ENCODE peak calls at places on chromosomes 5 and 9, in nine cellular contexts. One of them, this sample, is unnamed.

GRCh38 chr9:109966643-109967368 is 186.8 kb downstream of the PALM2AKAP2 start:
- DNase-seq in HCT116: no peak
- DNase-seq in ovary: no peak
- DNase-seq in stimulated activated naive CD4-positive, alpha-beta T cell: no peak
- DNase-seq in neural crest cell: no peak
- DNase-seq in GM03348: no peak
- DNase-seq in EL: no peak
- DNase-seq in lower leg skin: no peak
- DNase-seq in germinal center: peak
- DNase-seq in this sample: peak

GRCh38 chr5:35134278-35135030 is 86.7 kb upstream of the AGXT2 start:
- DNase-seq in HCT116: no peak
- DNase-seq in ovary: no peak
- DNase-seq in stimulated activated naive CD4-positive, alpha-beta T cell: no peak
- DNase-seq in neural crest cell: no peak
- DNase-seq in GM03348: no peak
- DNase-seq in EL: no peak
- DNase-seq in lower leg skin: no peak
- DNase-seq in germinal center: no peak
- DNase-seq in this sample: no peak

GRCh38 chr5:43336159-43336558 is 22.9 kb upstream of the HMGCS1 start:
- DNase-seq in HCT116: peak
- DNase-seq in ovary: no peak
- DNase-seq in stimulated activated naive CD4-positive, alpha-beta T cell: no peak
- DNase-seq in neural crest cell: no peak
- DNase-seq in GM03348: no peak
- DNase-seq in EL: no peak
- DNase-seq in lower leg skin: no peak
- DNase-seq in germinal center: no peak
- DNase-seq in this sample: no peak

GRCh38 chr9:125805057-125805456 is 57.9 kb downstream of the PBX3 start:
- DNase-seq in HCT116: no peak
- DNase-seq in ovary: no peak
- DNase-seq in stimulated activated naive CD4-positive, alpha-beta T cell: no peak
- DNase-seq in neural crest cell: no peak
- DNase-seq in GM03348: peak
- DNase-seq in EL: peak
- DNase-seq in lower leg skin: no peak
- DNase-seq in germinal center: no peak
- DNase-seq in this sample: no peak

GRCh38 chr5:134561871-134562296 is 36.4 kb downstream of the JADE2 start:
- DNase-seq in HCT116: peak
- DNase-seq in ovary: no peak
- DNase-seq in stimulated activated naive CD4-positive, alpha-beta T cell: no peak
- DNase-seq in neural crest cell: peak
- DNase-seq in GM03348: peak
- DNase-seq in EL: peak
- DNase-seq in lower leg skin: no peak
- DNase-seq in germinal center: no peak
- DNase-seq in this sample: no peak

GRCh38 chr9:113805753-113806152 is 70.4 kb upstream of the ZNF618 start:
- DNase-seq in HCT116: no peak
- DNase-seq in ovary: no peak
- DNase-seq in stimulated activated naive CD4-positive, alpha-beta T cell: no peak
- DNase-seq in neural crest cell: no peak
- DNase-seq in GM03348: no peak
- DNase-seq in EL: no peak
- DNase-seq in lower leg skin: no peak
- DNase-seq in germinal center: no peak
- DNase-seq in this sample: no peak

GRCh38 chr9:136171009-136171800 is 33.7 kb downstream of the LHX3 start:
- DNase-seq in HCT116: no peak
- DNase-seq in ovary: no peak
- DNase-seq in stimulated activated naive CD4-positive, alpha-beta T cell: no peak
- DNase-seq in neural crest cell: no peak
- DNase-seq in GM03348: no peak
- DNase-seq in EL: no peak
- DNase-seq in lower leg skin: no peak
- DNase-seq in germinal center: no peak
- DNase-seq in this sample: no peak

GRCh38 chr5:179192891-179193470 is 132.8 kb downstream of the ZNF354C start:
- DNase-seq in HCT116: no peak
- DNase-seq in ovary: no peak
- DNase-seq in stimulated activated naive CD4-positive, alpha-beta T cell: no peak
- DNase-seq in neural crest cell: no peak
- DNase-seq in GM03348: no peak
- DNase-seq in EL: no peak
- DNase-seq in lower leg skin: no peak
- DNase-seq in germinal center: no peak
- DNase-seq in this sample: no peak

GRCh38 chr5:32531885-32532520 is 53.4 kb upstream of the SUB1 start:
- DNase-seq in HCT116: no peak
- DNase-seq in ovary: no peak
- DNase-seq in stimulated activated naive CD4-positive, alpha-beta T cell: peak
- DNase-seq in neural crest cell: no peak
- DNase-seq in GM03348: no peak
- DNase-seq in EL: peak
- DNase-seq in lower leg skin: no peak
- DNase-seq in germinal center: no peak
- DNase-seq in this sample: peak

GRCh38 chr5:77670526-77670925 is 32.0 kb upstream of the OTP start:
- DNase-seq in HCT116: no peak
- DNase-seq in ovary: no peak
- DNase-seq in stimulated activated naive CD4-positive, alpha-beta T cell: no peak
- DNase-seq in neural crest cell: no peak
- DNase-seq in GM03348: no peak
- DNase-seq in EL: no peak
- DNase-seq in lower leg skin: no peak
- DNase-seq in germinal center: no peak
- DNase-seq in this sample: no peak

GRCh38 chr9:85723220-85723619 is 18.5 kb downstream of the AGTPBP1 start:
- DNase-seq in HCT116: no peak
- DNase-seq in ovary: no peak
- DNase-seq in stimulated activated naive CD4-positive, alpha-beta T cell: peak
- DNase-seq in neural crest cell: peak
- DNase-seq in GM03348: no peak
- DNase-seq in EL: no peak
- DNase-seq in lower leg skin: no peak
- DNase-seq in germinal center: no peak
- DNase-seq in this sample: no peak

GRCh38 chr9:131045300-131046092 is 36.5 kb downstream of the LAMC3 start:
- DNase-seq in HCT116: no peak
- DNase-seq in ovary: no peak
- DNase-seq in stimulated activated naive CD4-positive, alpha-beta T cell: peak
- DNase-seq in neural crest cell: no peak
- DNase-seq in GM03348: peak
- DNase-seq in EL: peak
- DNase-seq in lower leg skin: no peak
- DNase-seq in germinal center: no peak
- DNase-seq in this sample: no peak

GRCh38 chr5:52580921-52581320 is 206.8 kb upstream of the ITGA1 start:
- DNase-seq in HCT116: no peak
- DNase-seq in ovary: no peak
- DNase-seq in stimulated activated naive CD4-positive, alpha-beta T cell: no peak
- DNase-seq in neural crest cell: no peak
- DNase-seq in GM03348: no peak
- DNase-seq in EL: peak
- DNase-seq in lower leg skin: no peak
- DNase-seq in germinal center: no peak
- DNase-seq in this sample: no peak

GRCh38 chr5:34005211-34005610 is 2.6 kb downstream of the AMACR start:
- DNase-seq in HCT116: no peak
- DNase-seq in ovary: no peak
- DNase-seq in stimulated activated naive CD4-positive, alpha-beta T cell: no peak
- DNase-seq in neural crest cell: no peak
- DNase-seq in GM03348: no peak
- DNase-seq in EL: peak
- DNase-seq in lower leg skin: no peak
- DNase-seq in germinal center: no peak
- DNase-seq in this sample: no peak

GRCh38 chr5:122151640-122152039 is 22.3 kb downstream of the ZNF474 start:
- DNase-seq in HCT116: no peak
- DNase-seq in ovary: no peak
- DNase-seq in stimulated activated naive CD4-positive, alpha-beta T cell: no peak
- DNase-seq in neural crest cell: no peak
- DNase-seq in GM03348: peak
- DNase-seq in EL: peak
- DNase-seq in lower leg skin: no peak
- DNase-seq in germinal center: no peak
- DNase-seq in this sample: no peak

GRCh38 chr5:74648835-74649286 is 8.3 kb upstream of the ENC1 start:
- DNase-seq in HCT116: no peak
- DNase-seq in ovary: peak
- DNase-seq in stimulated activated naive CD4-positive, alpha-beta T cell: peak
- DNase-seq in neural crest cell: no peak
- DNase-seq in GM03348: peak
- DNase-seq in EL: peak
- DNase-seq in lower leg skin: no peak
- DNase-seq in germinal center: peak
- DNase-seq in this sample: no peak

GRCh38 chr5:76294573-76294972 is 108.5 kb upstream of the IQGAP2 start:
- DNase-seq in HCT116: no peak
- DNase-seq in ovary: no peak
- DNase-seq in stimulated activated naive CD4-positive, alpha-beta T cell: no peak
- DNase-seq in neural crest cell: no peak
- DNase-seq in GM03348: no peak
- DNase-seq in EL: no peak
- DNase-seq in lower leg skin: no peak
- DNase-seq in germinal center: no peak
- DNase-seq in this sample: no peak

GRCh38 chr5:139689631-139690384 is 41.7 kb downstream of the CXXC5 start:
- DNase-seq in HCT116: no peak
- DNase-seq in ovary: no peak
- DNase-seq in stimulated activated naive CD4-positive, alpha-beta T cell: no peak
- DNase-seq in neural crest cell: no peak
- DNase-seq in GM03348: no peak
- DNase-seq in EL: peak
- DNase-seq in lower leg skin: no peak
- DNase-seq in germinal center: peak
- DNase-seq in this sample: peak

GRCh38 chr9:98541684-98542230 is 167.0 kb downstream of the GABBR2 start:
- DNase-seq in HCT116: no peak
- DNase-seq in ovary: no peak
- DNase-seq in stimulated activated naive CD4-positive, alpha-beta T cell: no peak
- DNase-seq in neural crest cell: no peak
- DNase-seq in GM03348: no peak
- DNase-seq in EL: no peak
- DNase-seq in lower leg skin: no peak
- DNase-seq in germinal center: no peak
- DNase-seq in this sample: no peak

GRCh38 chr9:134384811-134385479 is 58.7 kb downstream of the RXRA start:
- DNase-seq in HCT116: no peak
- DNase-seq in ovary: no peak
- DNase-seq in stimulated activated naive CD4-positive, alpha-beta T cell: no peak
- DNase-seq in neural crest cell: peak
- DNase-seq in GM03348: peak
- DNase-seq in EL: no peak
- DNase-seq in lower leg skin: no peak
- DNase-seq in germinal center: no peak
- DNase-seq in this sample: no peak

GRCh38 chr9:90795084-90795483 is 6.5 kb upstream of the SYK start:
- DNase-seq in HCT116: no peak
- DNase-seq in ovary: no peak
- DNase-seq in stimulated activated naive CD4-positive, alpha-beta T cell: no peak
- DNase-seq in neural crest cell: no peak
- DNase-seq in GM03348: no peak
- DNase-seq in EL: no peak
- DNase-seq in lower leg skin: no peak
- DNase-seq in germinal center: no peak
- DNase-seq in this sample: no peak

GRCh38 chr5:132466453-132467291 is 23.9 kb downstream of the IRF1 start:
- DNase-seq in HCT116: no peak
- DNase-seq in ovary: no peak
- DNase-seq in stimulated activated naive CD4-positive, alpha-beta T cell: peak
- DNase-seq in neural crest cell: no peak
- DNase-seq in GM03348: no peak
- DNase-seq in EL: peak
- DNase-seq in lower leg skin: no peak
- DNase-seq in germinal center: no peak
- DNase-seq in this sample: peak

GRCh38 chr9:133733074-133733408 is 5.1 kb downstream of the SARDH start:
- DNase-seq in HCT116: no peak
- DNase-seq in ovary: no peak
- DNase-seq in stimulated activated naive CD4-positive, alpha-beta T cell: no peak
- DNase-seq in neural crest cell: no peak
- DNase-seq in GM03348: no peak
- DNase-seq in EL: no peak
- DNase-seq in lower leg skin: no peak
- DNase-seq in germinal center: no peak
- DNase-seq in this sample: no peak

GRCh38 chr5:139565411-139566305 is 4.5 kb downstream of the UBE2D2 start:
- DNase-seq in HCT116: no peak
- DNase-seq in ovary: no peak
- DNase-seq in stimulated activated naive CD4-positive, alpha-beta T cell: peak
- DNase-seq in neural crest cell: no peak
- DNase-seq in GM03348: peak
- DNase-seq in EL: no peak
- DNase-seq in lower leg skin: no peak
- DNase-seq in germinal center: peak
- DNase-seq in this sample: peak

GRCh38 chr5:141493500-141494422 is 4.9 kb downstream of the PCDHGC5 start:
- DNase-seq in HCT116: no peak
- DNase-seq in ovary: no peak
- DNase-seq in stimulated activated naive CD4-positive, alpha-beta T cell: no peak
- DNase-seq in neural crest cell: no peak
- DNase-seq in GM03348: no peak
- DNase-seq in EL: no peak
- DNase-seq in lower leg skin: no peak
- DNase-seq in germinal center: no peak
- DNase-seq in this sample: no peak

GRCh38 chr9:14146201-14146890 is 167.6 kb downstream of the NFIB start:
- DNase-seq in HCT116: no peak
- DNase-seq in ovary: no peak
- DNase-seq in stimulated activated naive CD4-positive, alpha-beta T cell: no peak
- DNase-seq in neural crest cell: no peak
- DNase-seq in GM03348: no peak
- DNase-seq in EL: no peak
- DNase-seq in lower leg skin: no peak
- DNase-seq in germinal center: no peak
- DNase-seq in this sample: no peak

GRCh38 chr5:180289433-180289832 is 2.5 kb downstream of the MAPK9 start:
- DNase-seq in HCT116: no peak
- DNase-seq in ovary: no peak
- DNase-seq in stimulated activated naive CD4-positive, alpha-beta T cell: no peak
- DNase-seq in neural crest cell: no peak
- DNase-seq in GM03348: no peak
- DNase-seq in EL: no peak
- DNase-seq in lower leg skin: no peak
- DNase-seq in germinal center: no peak
- DNase-seq in this sample: no peak

GRCh38 chr5:176151286-176151685 is 86.9 kb upstream of the SIMC1 start:
- DNase-seq in HCT116: no peak
- DNase-seq in ovary: no peak
- DNase-seq in stimulated activated naive CD4-positive, alpha-beta T cell: no peak
- DNase-seq in neural crest cell: no peak
- DNase-seq in GM03348: no peak
- DNase-seq in EL: peak
- DNase-seq in lower leg skin: no peak
- DNase-seq in germinal center: no peak
- DNase-seq in this sample: no peak

GRCh38 chr5:21071986-21072385 is 1084.0 kb upstream of the CDH18 start:
- DNase-seq in HCT116: no peak
- DNase-seq in ovary: no peak
- DNase-seq in stimulated activated naive CD4-positive, alpha-beta T cell: no peak
- DNase-seq in neural crest cell: no peak
- DNase-seq in GM03348: no peak
- DNase-seq in EL: no peak
- DNase-seq in lower leg skin: no peak
- DNase-seq in germinal center: no peak
- DNase-seq in this sample: no peak

GRCh38 chr5:151094861-151095260 is 14.0 kb upstream of the TNIP1 start:
- DNase-seq in HCT116: no peak
- DNase-seq in ovary: peak
- DNase-seq in stimulated activated naive CD4-positive, alpha-beta T cell: no peak
- DNase-seq in neural crest cell: no peak
- DNase-seq in GM03348: no peak
- DNase-seq in EL: no peak
- DNase-seq in lower leg skin: no peak
- DNase-seq in germinal center: no peak
- DNase-seq in this sample: no peak

GRCh38 chr5:136655429-136655828 is 290.1 kb upstream of the TRPC7 start:
- DNase-seq in HCT116: no peak
- DNase-seq in ovary: no peak
- DNase-seq in stimulated activated naive CD4-positive, alpha-beta T cell: no peak
- DNase-seq in neural crest cell: no peak
- DNase-seq in GM03348: no peak
- DNase-seq in EL: peak
- DNase-seq in lower leg skin: no peak
- DNase-seq in germinal center: no peak
- DNase-seq in this sample: no peak